ENCODE peak calls at places on chromosomes 7 and 10, in four cellular contexts. One of them, this sample, is unnamed.

GRCh38 chr10:4546500-4546899 is 279.5 kb upstream of the AKR1E2 start:
- DNase-seq in stimulated activated CD4-positive, alpha-beta T cell treated with anti-CD3 and anti-CD28 coated beads, Interleukin-15, amount 100 ng/mL, for 1 hour: no peak
- DNase-seq in head of caudate nucleus: no peak
- DNase-seq in neuronal stem cell: no peak
- DNase-seq in this sample: no peak

GRCh38 chr7:193538-194256 is 1.3 kb downstream of the FAM20C start:
- DNase-seq in stimulated activated CD4-positive, alpha-beta T cell treated with anti-CD3 and anti-CD28 coated beads, Interleukin-15, amount 100 ng/mL, for 1 hour: no peak
- DNase-seq in head of caudate nucleus: peak; percentile 39
- DNase-seq in neuronal stem cell: no peak
- DNase-seq in this sample: peak; percentile 30

GRCh38 chr10:86583983-86584382 is 62.4 kb upstream of the WAPL start:
- DNase-seq in stimulated activated CD4-positive, alpha-beta T cell treated with anti-CD3 and anti-CD28 coated beads, Interleukin-15, amount 100 ng/mL, for 1 hour: no peak
- DNase-seq in head of caudate nucleus: peak; percentile 10
- DNase-seq in neuronal stem cell: no peak
- DNase-seq in this sample: no peak

GRCh38 chr10:24503627-24504320 is 219.9 kb downstream of the ARHGAP21 start:
- DNase-seq in stimulated activated CD4-positive, alpha-beta T cell treated with anti-CD3 and anti-CD28 coated beads, Interleukin-15, amount 100 ng/mL, for 1 hour: no peak
- DNase-seq in head of caudate nucleus: no peak
- DNase-seq in neuronal stem cell: peak; percentile 37
- DNase-seq in this sample: peak; percentile 31

GRCh38 chr7:5653661-5654060 is 127.8 kb downstream of the RNF216 start:
- DNase-seq in stimulated activated CD4-positive, alpha-beta T cell treated with anti-CD3 and anti-CD28 coated beads, Interleukin-15, amount 100 ng/mL, for 1 hour: no peak
- DNase-seq in head of caudate nucleus: no peak
- DNase-seq in neuronal stem cell: no peak
- DNase-seq in this sample: no peak

GRCh38 chr7:94639384-94639783 is 16.5 kb downstream of the SGCE start:
- DNase-seq in stimulated activated CD4-positive, alpha-beta T cell treated with anti-CD3 and anti-CD28 coated beads, Interleukin-15, amount 100 ng/mL, for 1 hour: no peak
- DNase-seq in head of caudate nucleus: no peak
- DNase-seq in neuronal stem cell: no peak
- DNase-seq in this sample: no peak

GRCh38 chr7:1434891-1435670 is 24.2 kb downstream of the MICALL2 start:
- DNase-seq in stimulated activated CD4-positive, alpha-beta T cell treated with anti-CD3 and anti-CD28 coated beads, Interleukin-15, amount 100 ng/mL, for 1 hour: no peak
- DNase-seq in head of caudate nucleus: no peak
- DNase-seq in neuronal stem cell: no peak
- DNase-seq in this sample: no peak

GRCh38 chr7:153406486-153406872 is 645.7 kb upstream of the DPP6 start:
- DNase-seq in stimulated activated CD4-positive, alpha-beta T cell treated with anti-CD3 and anti-CD28 coated beads, Interleukin-15, amount 100 ng/mL, for 1 hour: no peak
- DNase-seq in head of caudate nucleus: no peak
- DNase-seq in neuronal stem cell: no peak
- DNase-seq in this sample: no peak

GRCh38 chr10:92690211-92691041 is 671 bp downstream of the HHEX start:
- DNase-seq in stimulated activated CD4-positive, alpha-beta T cell treated with anti-CD3 and anti-CD28 coated beads, Interleukin-15, amount 100 ng/mL, for 1 hour: peak; percentile 35
- DNase-seq in head of caudate nucleus: no peak
- DNase-seq in neuronal stem cell: peak; percentile 29
- DNase-seq in this sample: no peak

GRCh38 chr7:127550247-127550646 is 35.1 kb downstream of the GCC1 start:
- DNase-seq in stimulated activated CD4-positive, alpha-beta T cell treated with anti-CD3 and anti-CD28 coated beads, Interleukin-15, amount 100 ng/mL, for 1 hour: no peak
- DNase-seq in head of caudate nucleus: no peak
- DNase-seq in neuronal stem cell: no peak
- DNase-seq in this sample: no peak

GRCh38 chr10:92419740-92420553 is 129.0 kb downstream of the MARCHF5 start:
- DNase-seq in stimulated activated CD4-positive, alpha-beta T cell treated with anti-CD3 and anti-CD28 coated beads, Interleukin-15, amount 100 ng/mL, for 1 hour: no peak
- DNase-seq in head of caudate nucleus: no peak
- DNase-seq in neuronal stem cell: no peak
- DNase-seq in this sample: no peak

GRCh38 chr7:132242192-132242812 is 334.0 kb downstream of the PLXNA4 start:
- DNase-seq in stimulated activated CD4-positive, alpha-beta T cell treated with anti-CD3 and anti-CD28 coated beads, Interleukin-15, amount 100 ng/mL, for 1 hour: no peak
- DNase-seq in head of caudate nucleus: no peak
- DNase-seq in neuronal stem cell: no peak
- DNase-seq in this sample: no peak

GRCh38 chr10:209357-209756 is 74.1 kb downstream of the ZMYND11 start:
- DNase-seq in stimulated activated CD4-positive, alpha-beta T cell treated with anti-CD3 and anti-CD28 coated beads, Interleukin-15, amount 100 ng/mL, for 1 hour: no peak
- DNase-seq in head of caudate nucleus: no peak
- DNase-seq in neuronal stem cell: no peak
- DNase-seq in this sample: no peak

GRCh38 chr7:149773446-149774236 is at the start of gene ZNF467:
- DNase-seq in stimulated activated CD4-positive, alpha-beta T cell treated with anti-CD3 and anti-CD28 coated beads, Interleukin-15, amount 100 ng/mL, for 1 hour: no peak
- DNase-seq in head of caudate nucleus: peak; percentile 70
- DNase-seq in neuronal stem cell: no peak
- DNase-seq in this sample: peak; percentile 35

GRCh38 chr10:124650820-124651401 is 93.3 kb downstream of the FAM53B start:
- DNase-seq in stimulated activated CD4-positive, alpha-beta T cell treated with anti-CD3 and anti-CD28 coated beads, Interleukin-15, amount 100 ng/mL, for 1 hour: no peak
- DNase-seq in head of caudate nucleus: no peak
- DNase-seq in neuronal stem cell: no peak
- DNase-seq in this sample: no peak

GRCh38 chr10:2083591-2083990 is 346.3 kb upstream of the ADARB2 start:
- DNase-seq in stimulated activated CD4-positive, alpha-beta T cell treated with anti-CD3 and anti-CD28 coated beads, Interleukin-15, amount 100 ng/mL, for 1 hour: no peak
- DNase-seq in head of caudate nucleus: no peak
- DNase-seq in neuronal stem cell: no peak
- DNase-seq in this sample: no peak

This sample was measured in cerebellar cortex.